ENCODE peak calls at places on chromosomes 1 and 21, in four cellular contexts. E is K562, M is HepG2, A is H1. S is an unnamed sample.

GRCh38 chr1:37448185-37448584 is 26.2 kb upstream of the ZC3H12A start:
- DNase-seq in E (no peak), M (no peak), A (no peak), S (no peak)

GRCh38 chr1:46691997-46692790 is 20.5 kb downstream of the TEX38 start:
- DNase-seq in E (no peak), M (no peak), A (no peak), S (no peak)

GRCh38 chr1:19625264-19625663 is 18.8 kb upstream of the NBL1 start:
- DNase-seq in E (no peak), M (no peak), A (no peak), S (no peak)

GRCh38 chr1:103945774-103946173 is 196.1 kb downstream of the AMY1C start:
- DNase-seq in E (no peak), M (no peak), A (no peak), S (no peak)

GRCh38 chr1:160022330-160023310 is 9.2 kb downstream of the PIGM start:
- DNase-seq in E (no peak), M (no peak), A (no peak), S (no peak)

GRCh38 chr1:54798769-54799641 is 2.1 kb downstream of the TTC22 start:
- DNase-seq in E (no peak), M (no peak), A (no peak), S (no peak)

GRCh38 chr1:211327341-211327921 is 798 bp downstream of the TRAF5 start:
- DNase-seq in E (no peak), M (no peak), A (no peak), S (no peak)

GRCh38 chr1:234281826-234282489 is 91.3 kb upstream of the COA6 start:
- DNase-seq in E (no peak), M (no peak), A (no peak), S (no peak)

GRCh38 chr1:22611530-22611947 is 24.9 kb upstream of the C1QA start:
- DNase-seq in E (peak; percentile 70), M (peak; percentile 24), A (peak; percentile 92), S (peak; percentile 38)

GRCh38 chr1:26782521-26783212 is 5.1 kb upstream of the PIGV start:
- DNase-seq in E (no peak), M (no peak), A (no peak), S (no peak)

GRCh38 chr1:26401891-26402290 is 8.7 kb upstream of the LIN28A start:
- DNase-seq in E (no peak), M (no peak), A (no peak), S (no peak)

GRCh38 chr1:93960641-93961147 is 51.5 kb upstream of the GCLM start:
- DNase-seq in E (no peak), M (peak; percentile 43), A (no peak), S (no peak)

GRCh38 chr21:31180256-31181088 is 142.2 kb upstream of the KRTAP19-8 start:
- DNase-seq in E (peak; percentile 32), M (peak; percentile 13), A (no peak), S (peak; percentile 9)

GRCh38 chr1:202374077-202374476 is 25.6 kb downstream of the PPP1R12B start:
- DNase-seq in E (no peak), M (no peak), A (no peak), S (no peak)

GRCh38 chr1:7550981-7551380 is 220.1 kb upstream of the VAMP3 start:
- DNase-seq in E (no peak), M (no peak), A (no peak), S (no peak)

GRCh38 chr1:19436716-19437476 is 48.4 kb downstream of the CAPZB start:
- DNase-seq in E (no peak), M (peak; percentile 95), A (no peak), S (peak; percentile 11)

GRCh38 chr1:212367474-212368072 is 47.1 kb downstream of the PACC1 start:
- DNase-seq in E (no peak), M (no peak), A (no peak), S (no peak)

GRCh38 chr1:56645663-56646330 is 683 bp downstream of the PRKAA2 start:
- DNase-seq in E (no peak), M (peak; percentile 21), A (peak; percentile 51), S (peak; percentile 8)

GRCh38 chr1:18380288-18380687 is 100.4 kb upstream of the KLHDC7A start:
- DNase-seq in E (peak; percentile 53), M (no peak), A (no peak), S (no peak)

GRCh38 chr1:33502726-33503125 is 30.3 kb downstream of the ZSCAN20 start:
- DNase-seq in E (no peak), M (no peak), A (no peak), S (no peak)

GRCh38 chr1:41977329-41977728 is 58.6 kb upstream of the HIVEP3 start:
- DNase-seq in E (no peak), M (no peak), A (no peak), S (no peak)

GRCh38 chr1:226890331-226891108 is 20.1 kb downstream of the PSEN2 start:
- DNase-seq in E (no peak), M (no peak), A (no peak), S (no peak)

GRCh38 chr21:34345892-34346291 is 17.9 kb upstream of the KCNE2 start:
- DNase-seq in E (no peak), M (no peak), A (no peak), S (no peak)

GRCh38 chr1:6025269-6026094 is 20.2 kb upstream of the KCNAB2 start:
- DNase-seq in E (no peak), M (no peak), A (no peak), S (no peak)

GRCh38 chr21:41894922-41895557 is 15.9 kb upstream of the PRDM15 start:
- DNase-seq in E (peak; percentile 77), M (no peak), A (no peak), S (no peak)

GRCh38 chr1:89269277-89269676 is 3.4 kb downstream of the GBP5 start:
- DNase-seq in E (no peak), M (no peak), A (no peak), S (no peak)

GRCh38 chr21:44763451-44764318 is 37.9 kb downstream of the UBE2G2 start:
- DNase-seq in E (no peak), M (no peak), A (no peak), S (no peak)

GRCh38 chr1:94806451-94806861 is 13.7 kb upstream of the SLC44A3 start:
- DNase-seq in E (no peak), M (no peak), A (no peak), S (no peak)

GRCh38 chr1:31763671-31764306 is 351 bp downstream of the ADGRB2 start:
- DNase-seq in E (no peak), M (no peak), A (no peak), S (no peak)

GRCh38 chr1:31762726-31763670 is 1.1 kb downstream of the ADGRB2 start:
- DNase-seq in E (peak; percentile 71), M (peak; percentile 28), A (peak; percentile 94), S (peak; percentile 70)

GRCh38 chr1:31765041-31765467 is 914 bp upstream of the ADGRB2 start:
- DNase-seq in E (peak; percentile 45), M (no peak), A (no peak), S (no peak)

GRCh38 chr1:31765516-31765915 is 1.4 kb upstream of the ADGRB2 start:
- DNase-seq in E (no peak), M (no peak), A (no peak), S (no peak)

GRCh38 chr1:31764307-31765040 is at the start of gene ADGRB2:
- DNase-seq in E (peak; percentile 88), M (no peak), A (peak; percentile 76), S (peak; percentile 35)
- TF ChIP-seq RNF2 in E (no peak), M (no peak), A (no peak), S (no peak)

GRCh38 chr21:45869121-45870007 is 112.2 kb upstream of the COL6A1 start:
- DNase-seq in E (no peak), M (no peak), A (no peak), S (no peak)
- TF ChIP-seq JUN in E (no peak), M (no peak), A (no peak), S (no peak)

GRCh38 chr1:9249263-9249533 is 14.6 kb downstream of the H6PD start:
- DNase-seq in E (no peak), M (no peak), A (no peak), S (no peak)

GRCh38 chr1:9246841-9247785 is 12.5 kb downstream of the H6PD start:
- DNase-seq in E (no peak), M (no peak), A (peak; percentile 63), S (no peak)

GRCh38 chr1:9248341-9249262 is 14.0 kb downstream of the H6PD start:
- DNase-seq in E (no peak), M (no peak), A (no peak), S (no peak)

GRCh38 chr1:9246215-9246614 is 11.6 kb downstream of the H6PD start:
- DNase-seq in E (no peak), M (no peak), A (no peak), S (no peak)

DNA sequence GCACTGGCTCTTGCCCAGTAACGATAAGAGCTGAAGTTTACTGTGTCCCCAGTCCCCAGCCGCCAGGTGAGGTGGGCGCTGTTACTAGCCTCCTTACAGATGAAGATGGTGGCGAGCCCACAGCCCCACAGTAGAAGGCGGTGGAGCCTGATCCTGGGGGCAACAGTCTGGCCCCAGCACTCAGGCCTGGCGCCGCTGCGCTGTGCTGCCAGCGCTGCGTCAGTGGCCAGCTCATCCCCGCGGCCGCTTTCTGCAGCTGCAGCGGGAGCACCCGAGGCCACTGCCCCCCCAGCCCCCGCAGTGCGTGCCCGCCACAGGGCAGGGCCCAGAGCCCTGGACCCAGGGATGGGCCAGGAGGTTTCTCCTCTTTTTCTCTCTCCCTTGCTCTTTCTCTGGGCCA is 13.3 kb downstream of the H6PD start:
- DNase-seq in E (no peak), M (no peak), A (no peak), S (no peak)
- TF ChIP-seq RNF2 in E (no peak), M (no peak), A (no peak), S (no peak)

GRCh38 chr1:35364732-35365131 is 96.2 kb downstream of the ZMYM4 start:
- DNase-seq in E (no peak), M (no peak), A (no peak), S (no peak)

GRCh38 chr1:35361638-35362037 is 93.1 kb downstream of the ZMYM4 start:
- DNase-seq in E (no peak), M (no peak), A (no peak), S (no peak)

GRCh38 chr1:35359995-35360394 is 91.5 kb downstream of the ZMYM4 start:
- DNase-seq in E (no peak), M (no peak), A (no peak), S (no peak)
- TF ChIP-seq JUN in E (no peak), M (no peak), A (no peak), S (no peak)

GRCh38 chr1:17272066-17272465 is 23.2 kb downstream of the PADI3 start:
- DNase-seq in E (no peak), M (no peak), A (no peak), S (no peak)

GRCh38 chr1:17276568-17276967 is 27.7 kb downstream of the PADI3 start:
- DNase-seq in E (no peak), M (no peak), A (no peak), S (peak; percentile 71)

GRCh38 chr1:17273096-17273495 is 24.2 kb downstream of the PADI3 start:
- DNase-seq in E (no peak), M (no peak), A (no peak), S (no peak)

GRCh38 chr1:17272641-17273040 is 23.7 kb downstream of the PADI3 start:
- DNase-seq in E (no peak), M (no peak), A (no peak), S (no peak)

GRCh38 chr1:17274186-17275170 is 25.6 kb downstream of the PADI3 start:
- DNase-seq in E (peak; percentile 88), M (peak; percentile 24), A (peak; percentile 94), S (peak; percentile 76)
- TF ChIP-seq RNF2 in E (no peak), M (no peak), A (no peak), S (no peak)

GRCh38 chr1:199129247-199129646 is 490.4 kb downstream of the PTPRC start:
- DNase-seq in E (no peak), M (no peak), A (no peak), S (no peak)
- TF ChIP-seq JUN in E (no peak), M (no peak), A (no peak), S (no peak)